ENCODE peak calls at places on chromosome 12, in nine cellular contexts. S is A549, T is transverse colon, R is tibial nerve, X is GM12878, D is SK-N-SH, P is stomach, C is HepG2, O is K562. M is an unnamed sample.

GRCh38 chr12:132638541-132639408 is 20.2 kb downstream of the P2RX2 start:
- DNase-seq in C (peak), O (peak), S (peak), T (no peak), R (peak), X (no peak), D (peak), P (no peak), M (no peak)

GRCh38 chr12:97758102-97758501 is 295.5 kb downstream of the RMST start:
- DNase-seq in D (no peak), X (no peak), S (no peak), C (no peak), O (no peak), R (no peak), P (no peak), T (no peak), M (no peak)

GRCh38 chr12:113424915-113425823 is 3.0 kb downstream of the SDSL start:
- DNase-seq in C (peak), T (peak), O (peak), X (no peak), R (peak), S (peak), D (peak), P (peak), M (no peak)

GRCh38 chr12:1562813-1563412 is 31.5 kb downstream of the FBXL14 start:
- DNase-seq in D (no peak), P (no peak), O (no peak), S (no peak), T (no peak), C (no peak), X (no peak), R (no peak), M (no peak)

GRCh38 chr12:92059976-92060375 is 85.7 kb downstream of the BTG1 start:
- DNase-seq in X (no peak), T (no peak), P (no peak), C (no peak), R (no peak), O (no peak), D (no peak), S (no peak), M (no peak)

GRCh38 chr12:46450279-46450748 is 77.7 kb upstream of the SLC38A2 start:
- DNase-seq in C (no peak), T (peak), D (no peak), O (peak), R (peak), P (peak), X (no peak), S (no peak), M (peak)

GRCh38 chr12:113240395-113240794 is 19.1 kb downstream of the TPCN1 start:
- DNase-seq in S (no peak), R (no peak), C (no peak), X (no peak), D (no peak), O (no peak), T (no peak), P (no peak), M (no peak)

GRCh38 chr12:115000038-115000437 is 316.1 kb upstream of the TBX3 start:
- DNase-seq in O (no peak), P (no peak), D (no peak), S (peak), R (no peak), T (no peak), C (peak), X (peak), M (no peak)

GRCh38 chr12:39375206-39375808 is 67.6 kb downstream of the KIF21A start:
- DNase-seq in O (no peak), S (no peak), T (no peak), P (no peak), C (peak), X (no peak), R (no peak), D (no peak), M (no peak)

GRCh38 chr12:51970904-51971646 is 19.6 kb downstream of the ACVR1B start:
- DNase-seq in T (peak), R (no peak), C (peak), X (peak), P (no peak), D (peak), O (peak), S (peak), M (no peak)

GRCh38 chr12:132103542-132104308 is 40.4 kb downstream of the DDX51 start:
- DNase-seq in T (no peak), X (no peak), P (no peak), R (no peak), S (no peak), O (no peak), D (no peak), C (no peak), M (no peak)

GRCh38 chr12:128323526-128323925 is 56.6 kb downstream of the TMEM132C start:
- DNase-seq in T (no peak), R (no peak), C (no peak), D (no peak), X (no peak), S (no peak), P (no peak), O (no peak), M (no peak)

GRCh38 chr12:62429457-62429856 is 37.2 kb upstream of the MON2 start:
- DNase-seq in R (no peak), S (no peak), O (no peak), D (no peak), T (no peak), C (no peak), P (no peak), X (no peak), M (no peak)

GRCh38 chr12:12467701-12468218 is 94.9 kb downstream of the DUSP16 start:
- DNase-seq in P (no peak), R (no peak), X (no peak), C (no peak), T (peak), S (no peak), O (no peak), D (no peak), M (no peak)

GRCh38 chr12:17975763-17976162 is 114.2 kb downstream of the RERGL start:
- DNase-seq in C (no peak), T (no peak), D (no peak), O (no peak), R (no peak), S (no peak), X (no peak), P (no peak), M (no peak)

GRCh38 chr12:112858776-112859175 is 48.0 kb upstream of the OAS1 start:
- DNase-seq in T (no peak), P (no peak), C (no peak), D (no peak), S (no peak), O (no peak), R (no peak), X (no peak), M (no peak)

GRCh38 chr12:51873251-51873994 is 14.5 kb upstream of the ANKRD33 start:
- DNase-seq in C (no peak), T (no peak), R (no peak), D (no peak), X (no peak), O (no peak), P (no peak), S (no peak), M (no peak)

GRCh38 chr12:9049520-9050133 is 60.3 kb downstream of the KLRG1 start:
- DNase-seq in S (peak), T (no peak), R (no peak), O (peak), P (no peak), D (peak), X (no peak), C (peak), M (no peak)

GRCh38 chr12:109994262-109995175 is 1.6 kb downstream of the GIT2 start:
- DNase-seq in X (no peak), O (no peak), T (no peak), S (no peak), P (no peak), C (no peak), D (no peak), R (no peak), M (no peak)

GRCh38 chr12:131157739-131158138 is 204.0 kb downstream of the ADGRD1 start:
- DNase-seq in S (no peak), P (no peak), C (no peak), D (no peak), R (no peak), X (no peak), O (no peak), T (no peak), M (no peak)

GRCh38 chr12:48197967-48198618 is 5.0 kb downstream of the OR10AD1 start:
- DNase-seq in C (no peak), X (peak), D (peak), R (peak), T (peak), P (peak), S (peak), O (peak), M (peak)

GRCh38 chr12:80352476-80352875 is 91.6 kb upstream of the PTPRQ start:
- DNase-seq in R (no peak), C (no peak), D (no peak), O (no peak), X (no peak), T (no peak), S (no peak), P (no peak), M (no peak)

GRCh38 chr12:91991397-91992187 is 154.1 kb downstream of the BTG1 start:
- DNase-seq in C (no peak), P (no peak), S (peak), R (no peak), X (peak), T (no peak), O (no peak), D (no peak), M (no peak)

GRCh38 chr12:108939594-108939993 is 59.7 kb downstream of the DAO start:
- DNase-seq in T (no peak), X (peak), D (no peak), S (peak), P (no peak), C (peak), O (peak), R (no peak), M (no peak)

GRCh38 chr12:49706351-49707126 is 666 bp downstream of the FMNL3 start:
- DNase-seq in R (no peak), D (peak), C (no peak), T (peak), O (peak), P (peak), X (no peak), S (no peak), M (peak)

GRCh38 chr12:89756638-89757321 is 48.1 kb upstream of the ATP2B1 start:
- DNase-seq in R (peak), S (peak), C (peak), X (peak), D (no peak), T (no peak), O (peak), P (no peak), M (no peak)

GRCh38 chr12:48159976-48160525 is 2.7 kb upstream of the ASB8 start:
- DNase-seq in T (no peak), D (no peak), S (no peak), P (no peak), R (no peak), X (no peak), C (no peak), O (no peak), M (no peak)

GRCh38 chr12:123131879-123132402 is 18.9 kb downstream of the PITPNM2 start:
- DNase-seq in D (no peak), P (peak), X (no peak), S (no peak), O (no peak), T (peak), R (no peak), C (no peak), M (no peak)

GRCh38 chr12:71639341-71639760 is 24.3 kb downstream of the ZFC3H1 start:
- DNase-seq in O (no peak), P (no peak), R (no peak), X (no peak), D (peak), S (peak), T (no peak), C (peak), M (no peak)

GRCh38 chr12:130456375-130457199 is 118.9 kb downstream of the PIWIL1 start:
- DNase-seq in O (no peak), C (no peak), S (no peak), P (peak), D (no peak), X (no peak), T (no peak), R (no peak), M (no peak)

GRCh38 chr12:81303935-81304334 is 226.1 kb downstream of the ACSS3 start:
- DNase-seq in P (no peak), S (no peak), C (no peak), R (no peak), O (no peak), X (no peak), T (no peak), D (no peak), M (no peak)

GRCh38 chr12:88693837-88694445 is 113.7 kb upstream of the KITLG start:
- DNase-seq in X (no peak), S (no peak), R (no peak), T (no peak), O (no peak), P (no peak), C (no peak), D (no peak), M (no peak)

GRCh38 chr12:26283046-26283445 is 87.7 kb downstream of the SSPN start:
- DNase-seq in X (no peak), P (no peak), D (no peak), R (no peak), S (no peak), O (no peak), C (no peak), T (no peak), M (no peak)

GRCh38 chr12:4379410-4379809 is at the start of gene FGF23:
- DNase-seq in P (no peak), C (peak), O (no peak), D (no peak), T (no peak), R (no peak), S (no peak), X (no peak), M (no peak)

GRCh38 chr12:64088431-64089349 is 133.4 kb downstream of the KICS2 start:
- DNase-seq in S (peak), O (no peak), X (no peak), P (peak), T (peak), R (peak), C (peak), D (peak), M (no peak)

GRCh38 chr12:104049278-104050257 is at the start of gene GLT8D2:
- DNase-seq in S (no peak), T (peak), P (peak), C (no peak), D (peak), O (no peak), R (peak), X (no peak), M (peak)

GRCh38 chr12:67676624-67677023 is 28.1 kb downstream of the DYRK2 start:
- DNase-seq in D (no peak), R (no peak), S (no peak), X (no peak), T (no peak), O (no peak), C (no peak), P (no peak), M (no peak)

GRCh38 chr12:105053116-105053572 is 31.1 kb downstream of the ALDH1L2 start:
- DNase-seq in C (peak), T (peak), X (peak), P (peak), O (peak), R (peak), D (peak), S (peak), M (peak)

GRCh38 chr12:59695379-59695778 is 99.5 kb downstream of the SLC16A7 start:
- DNase-seq in P (no peak), O (no peak), R (no peak), T (no peak), S (no peak), C (no peak), X (no peak), D (no peak), M (no peak)

DNA sequence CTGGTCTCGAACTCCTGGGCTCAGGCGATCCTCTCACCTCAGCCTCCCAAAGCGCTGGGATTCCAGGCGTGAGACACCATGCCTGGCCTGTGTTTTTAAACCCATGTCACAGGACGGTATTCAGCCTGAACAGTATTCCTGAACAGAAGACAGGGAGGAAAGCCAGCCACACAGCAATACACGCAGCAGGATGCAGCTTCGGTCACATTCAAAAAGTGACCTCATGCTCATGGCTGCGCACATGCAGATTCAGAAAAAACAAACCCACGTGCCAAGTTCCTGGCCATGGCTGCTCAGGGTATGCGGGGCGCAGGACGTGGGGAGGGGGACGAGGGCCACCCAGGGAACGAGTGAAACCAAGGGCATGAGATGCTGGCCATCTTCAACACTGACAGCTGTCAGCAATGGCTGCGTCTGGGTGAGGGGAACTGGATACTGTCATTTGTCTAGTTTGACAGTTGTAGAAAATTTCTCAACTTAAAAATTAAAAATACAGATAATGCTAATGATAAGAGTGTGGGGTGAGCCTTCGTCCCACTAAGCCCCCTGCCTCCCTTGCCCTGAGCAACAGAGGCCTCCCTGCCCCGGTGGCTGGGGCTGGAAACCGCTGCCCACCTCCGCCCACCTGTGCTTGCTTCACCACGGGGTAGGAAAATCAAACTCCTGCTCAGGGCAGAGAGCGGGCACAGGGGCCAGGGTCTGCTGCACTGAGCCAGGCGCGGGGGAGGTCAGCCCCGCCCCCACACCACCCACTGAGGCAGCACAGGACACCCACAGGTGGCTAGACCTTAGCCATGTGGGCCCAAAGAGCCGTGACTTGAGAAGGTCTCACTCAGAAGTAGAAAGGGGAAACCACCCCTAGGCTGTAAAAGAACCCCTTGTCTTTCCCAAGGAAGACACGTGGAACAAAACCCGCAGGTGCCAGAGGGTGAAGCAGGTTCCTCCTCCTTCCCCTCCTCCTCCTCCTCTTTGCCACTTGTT is 84.2 kb downstream of the SCARB1 start:
- DNase-seq in R (no peak), O (no peak), P (no peak), C (no peak), X (peak), S (no peak), D (no peak), T (no peak), M (no peak)
- TF ChIP-seq EP300 in R (no peak), O (no peak), P (no peak), C (no peak), X (no peak), S (no peak), D (no peak), T (no peak), M (no peak)

GRCh38 chr12:6641131-6641530 is 5.4 kb upstream of the LPAR5 start:
- DNase-seq in R (no peak), S (no peak), C (no peak), X (no peak), T (no peak), P (no peak), O (no peak), D (peak), M (no peak)

GRCh38 chr12:6646276-6647082 is 753 bp downstream of the ACRBP start:
- DNase-seq in O (no peak), T (no peak), P (no peak), R (no peak), D (peak), S (no peak), C (no peak), X (no peak), M (no peak)

GRCh38 chr12:6644257-6644596 is 3.0 kb downstream of the ACRBP start:
- DNase-seq in T (no peak), P (no peak), O (no peak), C (no peak), S (no peak), R (no peak), X (no peak), D (peak), M (no peak)

GRCh38 chr12:6644903-6645302 is 2.3 kb downstream of the ACRBP start:
- DNase-seq in P (no peak), S (no peak), O (no peak), R (peak), X (no peak), C (no peak), D (peak), T (peak), M (no peak)

DNA sequence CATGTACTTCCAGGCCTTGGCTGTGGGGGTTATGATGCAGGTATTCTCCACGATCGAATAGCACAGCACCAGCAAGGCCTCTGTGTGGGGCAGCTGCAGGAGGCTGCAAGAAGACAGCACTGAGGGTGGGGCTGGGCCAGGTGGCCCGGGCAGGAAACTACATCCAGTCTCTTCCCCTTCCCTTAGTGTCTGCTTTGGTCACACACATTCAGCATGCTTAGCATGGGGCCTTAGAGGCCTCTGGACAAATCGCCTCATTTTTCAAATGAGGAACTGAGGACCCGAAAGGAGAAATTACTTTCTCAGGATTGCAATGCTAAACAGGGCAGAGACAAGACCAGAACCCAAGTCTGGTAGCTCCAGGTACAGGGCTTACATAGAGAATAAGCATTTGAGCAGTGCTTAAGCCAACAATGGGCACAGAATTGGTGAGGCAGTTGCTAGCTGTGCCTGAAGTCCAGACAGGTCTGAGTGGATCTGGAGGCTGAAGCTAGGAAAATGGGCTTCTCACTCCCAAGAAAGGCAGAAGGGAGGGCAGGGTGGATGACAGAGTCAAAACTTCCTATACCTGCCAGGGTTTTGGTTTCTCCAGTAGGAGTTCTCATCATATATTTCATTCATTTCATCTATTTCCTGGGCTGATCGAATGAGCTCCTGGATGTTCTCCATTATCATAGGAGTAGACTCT is 3.5 kb downstream of the ACRBP start:
- DNase-seq in X (no peak), S (no peak), R (no peak), P (no peak), O (no peak), C (no peak), D (peak), T (no peak), M (no peak)
- H3K27ac ChIP-seq in X (peak), S (no peak), R (no peak), P (no peak), O (peak), C (no peak), D (no peak), T (no peak), M (no peak)

GRCh38 chr12:53184828-53185227 is 4.1 kb upstream of the CSAD start:
- DNase-seq in C (no peak), P (no peak), T (no peak), X (no peak), O (peak), R (no peak), D (no peak), S (no peak), M (no peak)
- TF ChIP-seq EP300 in C (no peak), P (no peak), T (no peak), X (no peak), O (no peak), R (no peak), D (no peak), S (no peak), M (no peak)

DNA sequence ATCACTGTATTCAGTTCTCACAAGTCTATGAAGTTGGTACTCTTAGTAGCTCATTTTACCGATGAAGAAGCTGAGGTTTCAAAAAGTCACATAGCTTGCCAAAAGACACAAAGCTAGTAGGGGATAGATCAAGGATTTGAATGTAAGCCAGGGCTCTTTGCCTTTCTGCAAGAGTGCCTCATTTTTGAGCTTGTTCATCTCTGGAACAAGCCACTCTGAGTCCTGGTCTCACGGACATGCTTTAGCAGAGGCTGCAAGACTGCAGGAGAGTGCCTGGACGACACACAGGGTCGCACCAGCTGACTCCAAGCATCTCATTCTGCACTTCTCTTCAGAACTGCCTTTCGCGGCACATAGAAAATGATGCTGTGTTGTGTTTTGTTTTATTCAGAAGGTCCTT is 3.7 kb downstream of the NUAK1 start:
- DNase-seq in C (no peak), O (no peak), D (no peak), P (no peak), T (no peak), R (no peak), S (no peak), X (no peak), M (no peak)
- H3K27ac ChIP-seq in C (no peak), O (no peak), D (no peak), P (no peak), T (no peak), R (peak), S (peak), X (no peak), M (peak)

M was measured in suprapubic skin.